ENCODE peak calls at places on chromosomes 4 and X, in nine cellular contexts. N is uterus, D is mesothelial cell of epicardium, Y is right atrium auricular region, L is chondrocyte, A is upper lobe of left lung, G is colonic mucosa, P is left ventricle myocardium inferior, M is AG10803. F is an unnamed sample.

GRCh38 chr4:125101706-125102105 is 213.0 kb upstream of the FAT4 start:
- DNase-seq in A (no peak), P (no peak), G (no peak), M (peak; percentile 37), N (no peak), L (no peak), Y (no peak), D (no peak), F (no peak)

GRCh38 chr4:60663769-60664168 is 536.4 kb upstream of the ADGRL3 start:
- DNase-seq in N (no peak), D (no peak), G (no peak), M (no peak), L (no peak), A (no peak), Y (no peak), P (no peak), F (no peak)

GRCh38 chrX:140764401-140764919 is 54.9 kb downstream of the LINC00632 start:
- DNase-seq in L (peak; percentile 93), D (peak; percentile 54), Y (no peak), N (peak; percentile 21), M (peak; percentile 68), A (peak; percentile 38), G (no peak), P (no peak), F (peak; percentile 69)

GRCh38 chr4:94758700-94759399 is 1.1 kb downstream of the BMPR1B start:
- DNase-seq in D (no peak), G (no peak), A (no peak), P (no peak), N (no peak), Y (no peak), L (no peak), M (no peak), F (no peak)

GRCh38 chrX:41384041-41384705 is 50.2 kb downstream of the DDX3X start:
- DNase-seq in P (peak; percentile 68), N (peak; percentile 56), Y (peak; percentile 82), G (peak; percentile 74), M (peak; percentile 71), D (no peak), A (no peak), L (no peak), F (no peak)

GRCh38 chr4:61333490-61333889 is 133.4 kb downstream of the ADGRL3 start:
- DNase-seq in L (no peak), A (no peak), N (no peak), Y (no peak), P (no peak), M (no peak), G (no peak), D (no peak), F (no peak)

GRCh38 chr4:121688261-121688660 is 8.5 kb downstream of the ANXA5 start:
- DNase-seq in G (no peak), N (no peak), P (no peak), L (no peak), Y (no peak), M (no peak), D (no peak), A (no peak), F (no peak)

GRCh38 chrX:85836868-85837267 is 210.5 kb downstream of the CHM start:
- DNase-seq in N (no peak), A (no peak), D (no peak), G (no peak), Y (no peak), M (peak; percentile 54), L (no peak), P (no peak), F (no peak)

GRCh38 chr4:98608343-98608742 is 50.1 kb downstream of the TSPAN5 start:
- DNase-seq in Y (no peak), L (no peak), N (no peak), P (no peak), G (no peak), A (no peak), M (no peak), D (no peak), F (no peak)

GRCh38 chrX:13506574-13506973 is 62.8 kb upstream of the EGFL6 start:
- DNase-seq in M (peak; percentile 48), L (no peak), P (peak; percentile 15), A (no peak), G (peak; percentile 39), D (peak; percentile 41), Y (no peak), N (peak; percentile 45), F (no peak)

GRCh38 chrX:35841872-35842271 is 43.7 kb downstream of the MAGEB16 start:
- DNase-seq in D (no peak), A (no peak), G (no peak), L (no peak), P (no peak), M (no peak), Y (no peak), N (no peak), F (no peak)

GRCh38 chrX:40157228-40158035 is 59.7 kb upstream of the BCOR start:
- DNase-seq in A (no peak), M (no peak), N (no peak), D (no peak), L (peak; percentile 61), P (no peak), G (no peak), Y (no peak), F (no peak)

GRCh38 chr4:132384709-132385108 is 764.4 kb upstream of the PCDH10 start:
- DNase-seq in N (no peak), D (no peak), P (no peak), G (no peak), Y (no peak), L (no peak), A (no peak), M (no peak), F (no peak)

GRCh38 chr4:11529625-11530201 is 101.0 kb upstream of the HS3ST1 start:
- DNase-seq in L (no peak), N (no peak), Y (no peak), A (no peak), G (no peak), P (no peak), M (no peak), D (no peak), F (no peak)

GRCh38 chrX:133151320-133151719 is 54.4 kb upstream of the USP26 start:
- DNase-seq in D (no peak), P (no peak), N (no peak), G (peak; percentile 51), A (no peak), Y (no peak), L (no peak), M (peak; percentile 1), F (no peak)

GRCh38 chr4:133920236-133920635 is 281.4 kb downstream of the PABPC4L start:
- DNase-seq in D (no peak), A (no peak), N (no peak), M (no peak), L (no peak), Y (no peak), G (no peak), P (no peak), F (no peak)

GRCh38 chr4:133921280-133922195 is 280.1 kb downstream of the PABPC4L start:
- DNase-seq in M (no peak), D (no peak), Y (no peak), L (no peak), P (no peak), N (no peak), A (no peak), G (no peak), F (no peak)
- TF ChIP-seq CTCF in M (no peak), D (no peak), Y (no peak), L (peak; percentile 54), P (no peak), N (no peak), A (no peak), G (no peak), F (no peak)

DNA sequence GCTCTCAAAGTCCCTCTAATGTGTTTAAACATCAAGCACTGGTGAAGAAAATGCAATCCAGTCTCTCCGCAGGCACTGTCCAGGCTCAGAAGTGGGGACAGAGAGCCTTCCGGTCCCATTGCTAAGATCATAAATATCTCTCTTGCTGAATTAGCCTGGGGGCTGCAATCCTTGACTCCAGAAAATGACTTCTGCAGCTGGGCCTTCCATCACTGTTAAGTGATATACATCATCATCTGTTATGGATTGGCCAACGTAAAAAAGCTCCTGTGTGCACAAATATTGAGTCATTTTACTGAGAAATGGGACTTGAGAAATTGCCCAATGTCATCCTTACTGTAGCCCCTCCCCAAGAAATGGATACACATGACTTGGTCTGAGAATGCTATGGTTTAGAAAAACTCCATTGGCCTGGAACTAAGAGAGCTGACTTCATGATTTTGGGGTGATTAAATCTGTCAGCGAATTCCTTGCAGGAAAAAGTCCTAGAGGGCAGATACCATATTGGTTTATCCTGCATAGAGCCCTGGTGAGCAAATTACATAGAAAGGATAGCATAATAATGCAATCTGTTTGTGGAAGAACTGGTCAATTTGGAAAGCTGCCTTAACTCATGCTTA is 346.0 kb downstream of the GBA3 start:
- DNase-seq in Y (no peak), A (no peak), M (peak; percentile 29), D (no peak), L (no peak), P (no peak), N (no peak), G (no peak), F (no peak)
- TF ChIP-seq CTCF in Y (no peak), A (no peak), M (no peak), D (no peak), L (no peak), P (no peak), N (no peak), G (no peak), F (no peak)

GRCh38 chr4:57214654-57215411 is 104.6 kb upstream of the IGFBP7 start:
- DNase-seq in A (no peak), L (no peak), D (no peak), M (no peak), Y (no peak), P (no peak), G (no peak), N (no peak), F (no peak)

GRCh38 chr4:57206172-57206571 is 96.0 kb upstream of the IGFBP7 start:
- DNase-seq in A (no peak), D (no peak), P (no peak), N (no peak), G (no peak), M (no peak), Y (no peak), L (no peak), F (no peak)

GRCh38 chr4:57205580-57205979 is 95.4 kb upstream of the IGFBP7 start:
- DNase-seq in D (no peak), M (no peak), G (no peak), P (no peak), N (no peak), L (no peak), A (no peak), Y (no peak), F (no peak)

GRCh38 chr4:57211131-57211530 is 100.9 kb upstream of the IGFBP7 start:
- DNase-seq in G (no peak), A (no peak), M (peak; percentile 2), N (no peak), P (no peak), D (no peak), Y (no peak), L (no peak), F (no peak)
- TF ChIP-seq CTCF in G (no peak), A (no peak), M (peak; percentile 18), N (no peak), P (no peak), D (no peak), Y (no peak), L (no peak), F (no peak)

DNA sequence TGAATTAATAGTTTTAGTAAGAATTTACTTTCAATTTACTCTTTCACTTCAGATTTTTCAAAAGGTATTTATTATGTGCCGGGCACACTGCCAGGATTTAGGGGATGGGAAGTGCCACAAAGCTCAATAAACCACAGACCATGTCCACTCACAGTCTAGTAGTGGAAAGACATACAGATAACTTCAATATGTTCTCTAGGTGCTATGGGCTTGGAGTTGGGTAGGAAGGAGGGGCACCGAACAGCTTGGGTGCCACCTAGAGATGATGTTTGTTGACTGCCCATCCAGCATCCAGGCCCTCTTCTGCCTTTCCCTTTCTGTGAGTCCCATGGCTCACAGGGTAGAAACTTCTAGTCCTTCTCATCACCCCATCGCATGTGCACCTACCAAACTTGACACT is 17.8 kb downstream of the MFAP3L start:
- DNase-seq in Y (no peak), P (no peak), L (no peak), G (no peak), N (no peak), D (no peak), A (no peak), M (peak; percentile 22), F (no peak)
- TF ChIP-seq CTCF in Y (no peak), P (no peak), L (peak; percentile 30), G (no peak), N (no peak), D (no peak), A (no peak), M (peak; percentile 10), F (no peak)

F was measured in type B pancreatic cell.